ENCODE peak calls at places on chromosomes 5 and 9, in ten cellular contexts. One of them, this sample, is unnamed.

GRCh38 chr5:178186417-178186816 is 754 bp downstream of the GMCL2 start:
- DNase-seq in kidney tubule cell: no peak
- DNase-seq in ovary: no peak
- DNase-seq in fibroblast of mammary gland: no peak
- DNase-seq in NCI-H2107: no peak
- DNase-seq in substantia nigra: no peak
- DNase-seq in NCI-H460: no peak
- DNase-seq in head of caudate nucleus: no peak
- DNase-seq in dermis blood vessel endothelial cell: no peak
- DNase-seq in stimulated activated CD8-positive, alpha-beta memory T cell treated with anti-CD3 and anti-CD28 coated beads, Interleukin-4, amount 100 ng/mL, for 24 hours: no peak
- DNase-seq in this sample: no peak

GRCh38 chr5:88785396-88786216 is 97.4 kb downstream of the MEF2C start:
- DNase-seq in kidney tubule cell: peak; percentile 98
- DNase-seq in ovary: peak; percentile 28
- DNase-seq in fibroblast of mammary gland: peak; percentile 94
- DNase-seq in NCI-H2107: peak; percentile 38
- DNase-seq in substantia nigra: no peak
- DNase-seq in NCI-H460: peak; percentile 67
- DNase-seq in head of caudate nucleus: peak; percentile 48
- DNase-seq in dermis blood vessel endothelial cell: peak; percentile 94
- DNase-seq in stimulated activated CD8-positive, alpha-beta memory T cell treated with anti-CD3 and anti-CD28 coated beads, Interleukin-4, amount 100 ng/mL, for 24 hours: no peak
- DNase-seq in this sample: peak; percentile 97

GRCh38 chr9:69380811-69381210 is 55.8 kb downstream of the ENTREP1 start:
- DNase-seq in kidney tubule cell: peak; percentile 81
- DNase-seq in ovary: no peak
- DNase-seq in fibroblast of mammary gland: peak; percentile 24
- DNase-seq in NCI-H2107: no peak
- DNase-seq in substantia nigra: no peak
- DNase-seq in NCI-H460: no peak
- DNase-seq in head of caudate nucleus: no peak
- DNase-seq in dermis blood vessel endothelial cell: no peak
- DNase-seq in stimulated activated CD8-positive, alpha-beta memory T cell treated with anti-CD3 and anti-CD28 coated beads, Interleukin-4, amount 100 ng/mL, for 24 hours: no peak
- DNase-seq in this sample: peak; percentile 33

GRCh38 chr9:114899461-114899860 is 30.9 kb downstream of the TNFSF8 start:
- DNase-seq in kidney tubule cell: no peak
- DNase-seq in ovary: no peak
- DNase-seq in fibroblast of mammary gland: no peak
- DNase-seq in NCI-H2107: no peak
- DNase-seq in substantia nigra: no peak
- DNase-seq in NCI-H460: no peak
- DNase-seq in head of caudate nucleus: no peak
- DNase-seq in dermis blood vessel endothelial cell: peak; percentile 67
- DNase-seq in stimulated activated CD8-positive, alpha-beta memory T cell treated with anti-CD3 and anti-CD28 coated beads, Interleukin-4, amount 100 ng/mL, for 24 hours: no peak
- DNase-seq in this sample: peak; percentile 24

GRCh38 chr5:123170816-123171345 is 81.8 kb downstream of the PRDM6 start:
- DNase-seq in kidney tubule cell: no peak
- DNase-seq in ovary: no peak
- DNase-seq in fibroblast of mammary gland: no peak
- DNase-seq in NCI-H2107: no peak
- DNase-seq in substantia nigra: no peak
- DNase-seq in NCI-H460: no peak
- DNase-seq in head of caudate nucleus: no peak
- DNase-seq in dermis blood vessel endothelial cell: no peak
- DNase-seq in stimulated activated CD8-positive, alpha-beta memory T cell treated with anti-CD3 and anti-CD28 coated beads, Interleukin-4, amount 100 ng/mL, for 24 hours: no peak
- DNase-seq in this sample: no peak

GRCh38 chr5:159082491-159082890 is 17.2 kb downstream of the EBF1 start:
- DNase-seq in kidney tubule cell: no peak
- DNase-seq in ovary: no peak
- DNase-seq in fibroblast of mammary gland: no peak
- DNase-seq in NCI-H2107: no peak
- DNase-seq in substantia nigra: no peak
- DNase-seq in NCI-H460: no peak
- DNase-seq in head of caudate nucleus: no peak
- DNase-seq in dermis blood vessel endothelial cell: no peak
- DNase-seq in stimulated activated CD8-positive, alpha-beta memory T cell treated with anti-CD3 and anti-CD28 coated beads, Interleukin-4, amount 100 ng/mL, for 24 hours: no peak
- DNase-seq in this sample: no peak

GRCh38 chr9:121299125-121299466 is 31.1 kb downstream of the GSN start:
- DNase-seq in kidney tubule cell: no peak
- DNase-seq in ovary: peak; percentile 62
- DNase-seq in fibroblast of mammary gland: no peak
- DNase-seq in NCI-H2107: no peak
- DNase-seq in substantia nigra: no peak
- DNase-seq in NCI-H460: no peak
- DNase-seq in head of caudate nucleus: no peak
- DNase-seq in dermis blood vessel endothelial cell: no peak
- DNase-seq in stimulated activated CD8-positive, alpha-beta memory T cell treated with anti-CD3 and anti-CD28 coated beads, Interleukin-4, amount 100 ng/mL, for 24 hours: no peak
- DNase-seq in this sample: no peak

GRCh38 chr9:85453850-85454249 is 287.9 kb downstream of the AGTPBP1 start:
- DNase-seq in kidney tubule cell: no peak
- DNase-seq in ovary: no peak
- DNase-seq in fibroblast of mammary gland: no peak
- DNase-seq in NCI-H2107: no peak
- DNase-seq in substantia nigra: no peak
- DNase-seq in NCI-H460: no peak
- DNase-seq in head of caudate nucleus: no peak
- DNase-seq in dermis blood vessel endothelial cell: peak; percentile 68
- DNase-seq in stimulated activated CD8-positive, alpha-beta memory T cell treated with anti-CD3 and anti-CD28 coated beads, Interleukin-4, amount 100 ng/mL, for 24 hours: no peak
- DNase-seq in this sample: no peak

GRCh38 chr5:159178978-159179377 is 30.4 kb downstream of the RNF145 start:
- DNase-seq in kidney tubule cell: peak; percentile 88
- DNase-seq in ovary: no peak
- DNase-seq in fibroblast of mammary gland: peak; percentile 98
- DNase-seq in NCI-H2107: no peak
- DNase-seq in substantia nigra: no peak
- DNase-seq in NCI-H460: peak; percentile 90
- DNase-seq in head of caudate nucleus: no peak
- DNase-seq in dermis blood vessel endothelial cell: peak; percentile 95
- DNase-seq in stimulated activated CD8-positive, alpha-beta memory T cell treated with anti-CD3 and anti-CD28 coated beads, Interleukin-4, amount 100 ng/mL, for 24 hours: no peak
- DNase-seq in this sample: peak; percentile 99

GRCh38 chr9:119639287-119639955 is 270.2 kb upstream of the BRINP1 start:
- DNase-seq in kidney tubule cell: peak; percentile 17
- DNase-seq in ovary: no peak
- DNase-seq in fibroblast of mammary gland: peak; percentile 15
- DNase-seq in NCI-H2107: no peak
- DNase-seq in substantia nigra: no peak
- DNase-seq in NCI-H460: peak; percentile 27
- DNase-seq in head of caudate nucleus: no peak
- DNase-seq in dermis blood vessel endothelial cell: peak; percentile 2
- DNase-seq in stimulated activated CD8-positive, alpha-beta memory T cell treated with anti-CD3 and anti-CD28 coated beads, Interleukin-4, amount 100 ng/mL, for 24 hours: no peak
- DNase-seq in this sample: no peak

GRCh38 chr9:7879551-7880245 is 80.1 kb upstream of the DMAC1 start:
- DNase-seq in kidney tubule cell: peak; percentile 97
- DNase-seq in ovary: no peak
- DNase-seq in fibroblast of mammary gland: peak; percentile 18
- DNase-seq in NCI-H2107: no peak
- DNase-seq in substantia nigra: no peak
- DNase-seq in NCI-H460: no peak
- DNase-seq in head of caudate nucleus: no peak
- DNase-seq in dermis blood vessel endothelial cell: no peak
- DNase-seq in stimulated activated CD8-positive, alpha-beta memory T cell treated with anti-CD3 and anti-CD28 coated beads, Interleukin-4, amount 100 ng/mL, for 24 hours: peak; percentile 4
- DNase-seq in this sample: no peak

GRCh38 chr5:118243068-118243467 is 745.3 kb downstream of the DTWD2 start:
- DNase-seq in kidney tubule cell: no peak
- DNase-seq in ovary: no peak
- DNase-seq in fibroblast of mammary gland: no peak
- DNase-seq in NCI-H2107: no peak
- DNase-seq in substantia nigra: no peak
- DNase-seq in NCI-H460: no peak
- DNase-seq in head of caudate nucleus: no peak
- DNase-seq in dermis blood vessel endothelial cell: no peak
- DNase-seq in stimulated activated CD8-positive, alpha-beta memory T cell treated with anti-CD3 and anti-CD28 coated beads, Interleukin-4, amount 100 ng/mL, for 24 hours: no peak
- DNase-seq in this sample: no peak

This sample was measured in mesenchymal stem cell.